ENCODE peak calls at places on chromosomes 7 and 10, in five cellular contexts. Z is NCI-H1417; Y is HT1080; G is stimulated activated CD4-positive, alpha-beta T cell treated with anti-CD3 and anti-CD28 coated beads, Interleukin-1b, Interleukin-23, amount 100 ng/mL, for 1 hour; P is astrocyte of the spinal cord. K is an unnamed sample.
A peak's percentile ranks its signal among the peaks of the same experiment; 100 is the strongest.

GRCh38 chr7:81659697-81660395 is 110.0 kb downstream of the HGF start:
- DNase-seq in Z (no peak), Y (no peak), G (no peak), P (no peak), K (no peak)

GRCh38 chr10:120005408-120006280 is 113.1 kb downstream of the SEC23IP start:
- DNase-seq in Z (no peak), Y (no peak), G (no peak), P (no peak), K (no peak)

GRCh38 chr7:51346136-51346535 is 29.5 kb upstream of the COBL start:
- DNase-seq in Z (peak; percentile 57), Y (no peak), G (no peak), P (no peak), K (no peak)

GRCh38 chr7:117135553-117135891 is 182.2 kb downstream of the ST7 start:
- DNase-seq in Z (peak; percentile 74), Y (no peak), G (no peak), P (no peak), K (no peak)

GRCh38 chr10:102593074-102593803 is 51.0 kb upstream of the TRIM8 start:
- DNase-seq in Z (no peak), Y (peak; percentile 95), G (no peak), P (peak; percentile 61), K (peak; percentile 60)

GRCh38 chr7:131105803-131106680 is 221.6 kb upstream of the MKLN1 start:
- DNase-seq in Z (peak; percentile 75), Y (peak; percentile 79), G (peak; percentile 58), P (peak; percentile 46), K (peak; percentile 86)

GRCh38 chr10:98463976-98464754 is 17.4 kb upstream of the HPS1 start:
- DNase-seq in Z (no peak), Y (no peak), G (no peak), P (no peak), K (no peak)

GRCh38 chr10:127410030-127410429 is 139.1 kb upstream of the NPS start:
- DNase-seq in Z (no peak), Y (no peak), G (no peak), P (no peak), K (no peak)

GRCh38 chr10:8146650-8147049 is 92.2 kb downstream of the GATA3 start:
- DNase-seq in Z (no peak), Y (peak; percentile 85), G (no peak), P (peak; percentile 47), K (peak; percentile 67)

GRCh38 chr7:13742719-13743640 is 246.5 kb downstream of the ETV1 start:
- DNase-seq in Z (peak; percentile 38), Y (peak; percentile 40), G (no peak), P (peak; percentile 77), K (peak; percentile 51)

GRCh38 chr7:4207011-4207410 is 475.1 kb upstream of the FOXK1 start:
- DNase-seq in Z (no peak), Y (no peak), G (no peak), P (no peak), K (no peak)

GRCh38 chr10:4008676-4009382 is 223.8 kb upstream of the KLF6 start:
- DNase-seq in Z (no peak), Y (no peak), G (no peak), P (no peak), K (no peak)

GRCh38 chr7:4109481-4110110 is 572.5 kb upstream of the FOXK1 start:
- DNase-seq in Z (no peak), Y (no peak), G (no peak), P (no peak), K (no peak)

GRCh38 chr7:37081436-37081835 is 357.1 kb upstream of the AOAH start:
- DNase-seq in Z (peak; percentile 31), Y (no peak), G (no peak), P (no peak), K (peak; percentile 42)

GRCh38 chr10:97065686-97066679 is 119.8 kb downstream of the SLIT1 start:
- DNase-seq in Z (no peak), Y (no peak), G (no peak), P (no peak), K (no peak)

GRCh38 chr10:113000454-113000853 is 50.4 kb downstream of the TCF7L2 start:
- DNase-seq in Z (no peak), Y (no peak), G (no peak), P (no peak), K (no peak)

GRCh38 chr7:87784424-87784823 is 91.7 kb downstream of the SLC25A40 start:
- DNase-seq in Z (no peak), Y (no peak), G (no peak), P (no peak), K (no peak)

GRCh38 chr7:4189151-4189570 is 492.9 kb upstream of the FOXK1 start:
- DNase-seq in Z (no peak), Y (peak; percentile 21), G (no peak), P (peak; percentile 71), K (peak; percentile 64)

K was measured in Daoy.